ENCODE peak calls at places on chromosome 20, in six cellular contexts. O, H, V, A, X and L are unnamed samples.

GRCh38 chr20:49914310-49915117 is 815 bp downstream of the SPATA2 start:
- DNase-seq in O (no peak), H (no peak), A (no peak), X (no peak), V (no peak), L (no peak)

GRCh38 chr20:60765821-60766403 is 486.1 kb upstream of the CDH4 start:
- DNase-seq in H (no peak), V (no peak), O (no peak), X (no peak), A (no peak), L (no peak)

GRCh38 chr20:48975955-48976354 is 54.4 kb downstream of the ARFGEF2 start:
- DNase-seq in V (no peak), A (no peak), X (no peak), H (no peak), O (no peak), L (no peak)

GRCh38 chr20:56788671-56789610 is 159.8 kb downstream of the TFAP2C start:
- DNase-seq in V (no peak), H (no peak), X (no peak), O (peak), A (no peak), L (no peak)

GRCh38 chr20:669573-669972 is 6.0 kb downstream of the SCRT2 start:
- DNase-seq in X (no peak), A (no peak), H (no peak), O (no peak), V (no peak), L (no peak)

GRCh38 chr20:50918403-50918802 is 12.8 kb downstream of the ADNP start:
- DNase-seq in V (no peak), H (no peak), O (peak), A (no peak), X (no peak), L (no peak)

GRCh38 chr20:23147964-23148720 is 62.0 kb upstream of the CD93 start:
- DNase-seq in O (peak), A (peak), X (peak), V (peak), H (peak), L (no peak)

GRCh38 chr20:36467076-36467999 is 74.0 kb upstream of the MYL9 start:
- DNase-seq in A (no peak), H (no peak), O (no peak), V (peak), X (no peak), L (no peak)

GRCh38 chr20:43662943-43663655 is 3.8 kb upstream of the MYBL2 start:
- DNase-seq in A (no peak), V (no peak), X (no peak), H (no peak), O (no peak), L (no peak)

GRCh38 chr20:36629719-36630340 is 16.2 kb downstream of the SLA2 start:
- DNase-seq in O (no peak), A (no peak), X (no peak), V (no peak), H (no peak), L (no peak)

GRCh38 chr20:33127422-33128097 is 40.4 kb upstream of the BPIFA2 start:
- DNase-seq in X (no peak), A (no peak), H (no peak), O (no peak), V (no peak), L (no peak)

GRCh38 chr20:49713779-49714712 is at the start of gene B4GALT5:
- DNase-seq in A (peak), X (no peak), H (peak), O (peak), V (peak), L (peak)

GRCh38 chr20:31968299-31969126 is 562 bp downstream of the XKR7 start:
- DNase-seq in O (peak), A (no peak), X (no peak), V (peak), H (peak), L (peak)

GRCh38 chr20:23225407-23226060 is 125.1 kb upstream of the NXT1 start:
- DNase-seq in V (no peak), O (peak), A (peak), X (peak), H (peak), L (no peak)

GRCh38 chr20:16283307-16283706 is 289.9 kb downstream of the KIF16B start:
- DNase-seq in V (no peak), O (no peak), H (no peak), A (no peak), X (no peak), L (no peak)

GRCh38 chr20:16283978-16284377 is 289.3 kb downstream of the KIF16B start:
- DNase-seq in A (no peak), V (no peak), O (no peak), H (no peak), X (no peak), L (no peak)

GRCh38 chr20:16280219-16280618 is 293.0 kb downstream of the KIF16B start:
- DNase-seq in A (no peak), O (no peak), H (no peak), V (no peak), X (no peak), L (no peak)

GRCh38 chr20:16284385-16285100 is 288.7 kb downstream of the KIF16B start:
- DNase-seq in V (no peak), X (no peak), O (no peak), A (no peak), H (no peak), L (no peak)

DNA sequence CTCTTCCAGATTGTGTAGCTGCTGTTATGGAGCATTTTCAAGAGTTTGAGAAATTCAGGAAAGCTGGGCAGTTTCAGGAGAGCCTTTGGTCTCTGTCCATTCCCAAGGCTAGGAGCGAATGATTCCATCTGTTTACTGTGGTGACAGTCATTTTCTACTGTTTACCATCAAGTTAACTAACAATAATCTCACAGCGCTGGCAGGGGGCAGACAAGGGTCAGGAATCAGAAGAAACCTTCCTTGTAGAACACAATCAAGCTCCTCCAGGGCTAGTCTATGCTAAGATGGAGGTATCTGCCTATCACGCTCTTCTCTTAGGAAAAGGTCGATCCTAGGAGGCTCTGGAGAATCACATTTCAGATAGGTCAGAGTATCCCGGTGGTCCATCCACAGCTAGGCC is 293.9 kb downstream of the KIF16B start:
- DNase-seq in O (no peak), X (no peak), V (no peak), H (no peak), A (no peak), L (no peak)
- TF ChIP-seq CTCF in O (no peak), X (no peak), V (no peak), H (no peak), A (no peak), L (no peak)

GRCh38 chr20:37901667-37902503 is 1.0 kb upstream of the VSTM2L start:
- DNase-seq in A (peak), O (peak), V (peak), H (no peak), X (peak), L (peak)

GRCh38 chr20:37902504-37903313 is at the start of gene VSTM2L:
- DNase-seq in V (peak), O (peak), A (peak), X (peak), H (no peak), L (peak)

GRCh38 chr20:37904845-37905244 is 1.9 kb downstream of the VSTM2L start:
- DNase-seq in A (no peak), H (no peak), O (no peak), V (no peak), X (no peak), L (no peak)

GRCh38 chr20:37904008-37904675 is 1.2 kb downstream of the VSTM2L start:
- DNase-seq in V (no peak), X (no peak), O (no peak), A (no peak), H (no peak), L (no peak)

GRCh38 chr20:37903317-37904007 is 535 bp downstream of the VSTM2L start:
- DNase-seq in O (no peak), A (no peak), H (no peak), V (peak), X (no peak), L (peak)
- TF ChIP-seq CTCF in O (no peak), A (peak), H (no peak), V (peak), X (peak), L (no peak)

GRCh38 chr20:7817286-7817685 is 123.0 kb downstream of the HAO1 start:
- DNase-seq in A (no peak), V (no peak), O (no peak), H (no peak), X (no peak), L (no peak)
- TF ChIP-seq CTCF in A (no peak), V (no peak), O (no peak), H (no peak), X (no peak), L (no peak)

GRCh38 chr20:34475979-34476736 is 40.1 kb upstream of the DYNLRB1 start:
- DNase-seq in V (peak), O (peak), X (no peak), H (peak), A (no peak), L (peak)
- TF ChIP-seq CTCF in V (peak), O (peak), X (peak), H (peak), A (peak), L (no peak)

GRCh38 chr20:2237059-2237458 is 58.7 kb upstream of the TGM3 start:
- DNase-seq in V (peak), O (peak), A (peak), H (peak), X (peak), L (no peak)
- TF ChIP-seq CTCF in V (no peak), O (peak), A (peak), H (peak), X (peak), L (no peak)

GRCh38 chr20:9966966-9967365 is 67.8 kb upstream of the ANKEF1 start:
- DNase-seq in A (no peak), O (peak), X (no peak), H (no peak), V (no peak), L (no peak)
- TF ChIP-seq CTCF in A (peak), O (peak), X (peak), H (no peak), V (peak), L (no peak)

GRCh38 chr20:25987073-25987927 is 290.6 kb upstream of the ZNF337 start:
- DNase-seq in V (no peak), X (no peak), H (no peak), A (no peak), O (peak), L (peak)
- TF ChIP-seq CTCF in V (no peak), X (peak), H (no peak), A (peak), O (peak), L (no peak)

GRCh38 chr20:53260591-53260990 is 288.4 kb downstream of the TSHZ2 start:
- DNase-seq in A (no peak), V (no peak), H (no peak), O (no peak), X (no peak), L (no peak)

GRCh38 chr20:53264604-53265003 is 292.4 kb downstream of the TSHZ2 start:
- DNase-seq in A (no peak), X (no peak), O (no peak), H (no peak), V (no peak), L (no peak)

GRCh38 chr20:53260168-53260567 is 288.0 kb downstream of the TSHZ2 start:
- DNase-seq in X (no peak), A (no peak), V (no peak), H (no peak), O (no peak), L (no peak)

GRCh38 chr20:53263554-53264438 is 291.6 kb downstream of the TSHZ2 start:
- DNase-seq in H (no peak), A (no peak), O (no peak), V (no peak), X (no peak), L (no peak)

GRCh38 chr20:53262294-53262840 is 290.2 kb downstream of the TSHZ2 start:
- DNase-seq in A (no peak), V (no peak), H (no peak), X (no peak), O (no peak), L (no peak)
- TF ChIP-seq CTCF in A (no peak), V (no peak), H (no peak), X (no peak), O (no peak), L (no peak)

DNA sequence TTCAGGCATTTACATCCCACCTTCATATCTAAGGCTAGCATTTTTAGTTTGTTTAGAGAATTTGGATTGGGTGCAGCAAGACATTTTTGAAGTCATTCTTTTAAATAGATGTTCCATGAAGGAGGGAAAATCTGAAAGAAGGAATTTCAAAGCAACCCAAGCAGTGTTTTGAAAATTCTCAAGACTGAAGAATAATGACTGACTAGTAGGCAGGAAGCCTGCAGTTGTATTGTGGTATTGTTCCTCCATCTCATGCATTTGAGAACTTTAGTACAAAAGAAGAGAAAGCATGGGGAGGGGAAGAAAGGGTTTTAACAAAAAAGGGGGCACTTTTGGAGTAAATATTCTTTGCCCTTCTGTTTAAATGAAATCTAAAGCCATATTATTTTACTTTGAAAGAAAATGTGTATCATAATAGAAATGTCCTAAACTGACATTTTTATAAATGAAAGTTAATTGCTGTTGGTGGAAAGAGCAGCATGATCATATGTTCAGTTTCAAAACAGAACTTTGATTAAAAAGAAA is 6.6 kb downstream of the NCOA3 start:
- DNase-seq in X (no peak), O (no peak), A (no peak), H (no peak), V (no peak), L (no peak)
- TF ChIP-seq CTCF in X (no peak), O (no peak), A (no peak), H (no peak), V (no peak), L (no peak)